ENCODE peak calls at places on chromosomes 11 and 22, in nine cellular contexts. R is hepatic stellate cell; P is T follicular helper cell; I is activated T-helper 1 cell treated with anti-CD3 and anti-CD28 coated beads, Interleukin-12 subunit alpha, Interleukin-12 subunit beta, Interleukin-2, Interleukin-4 antibody, amounts not matched to agents 30 ng/mL and 10 ng/mL and 1 ng/mL, durations not matched to agents 14 hours and 24 hours and 36 hours; B is neural crest cell; N is adipocyte; O is anterior cingulate cortex; J is H9; W is fibroblast of lung. V is an unnamed sample.
A peak's percentile ranks its signal among the peaks of the same experiment; 100 is the strongest.

GRCh38 chr11:44006882-44007495 is 40.8 kb upstream of the ACCSL start:
- DNase-seq in N (no peak), O (no peak), J (peak; percentile 15), I (no peak), R (no peak), P (no peak), W (no peak), B (no peak), V (peak; percentile 82)

GRCh38 chr22:46450931-46451660 is 86.3 kb downstream of the CELSR1 start:
- DNase-seq in B (no peak), R (no peak), P (no peak), J (no peak), N (no peak), I (no peak), W (no peak), O (no peak), V (no peak)

GRCh38 chr22:41695211-41695610 is 4.1 kb upstream of the MEI1 start:
- DNase-seq in I (no peak), R (no peak), N (no peak), O (no peak), B (no peak), P (no peak), J (no peak), W (no peak), V (no peak)

GRCh38 chr11:110580571-110580970 is 131.7 kb downstream of the ARHGAP20 start:
- DNase-seq in P (no peak), I (no peak), J (no peak), R (no peak), N (no peak), W (no peak), B (no peak), O (no peak), V (no peak)

GRCh38 chr11:15941206-15941770 is 415.1 kb downstream of the SOX6 start:
- DNase-seq in I (peak; percentile 4), W (no peak), P (no peak), N (peak; percentile 64), J (peak; percentile 87), O (no peak), R (no peak), B (peak; percentile 39), V (no peak)

GRCh38 chr11:36088234-36088975 is 144.5 kb downstream of the LDLRAD3 start:
- DNase-seq in R (peak; percentile 52), P (no peak), N (peak; percentile 45), O (no peak), B (no peak), I (no peak), W (peak; percentile 61), J (no peak), V (no peak)

GRCh38 chr11:82826526-82826925 is 73.7 kb downstream of the PRCP start:
- DNase-seq in B (no peak), J (no peak), I (no peak), O (no peak), R (peak; percentile 2), P (no peak), W (no peak), N (no peak), V (no peak)

GRCh38 chr11:110763249-110764011 is 51.2 kb upstream of the ARHGAP20 start:
- DNase-seq in P (no peak), W (peak; percentile 86), J (no peak), R (peak; percentile 26), O (no peak), B (no peak), I (no peak), N (peak; percentile 75), V (no peak)

GRCh38 chr11:30876656-30877371 is 290.7 kb upstream of the MPPED2 start:
- DNase-seq in I (no peak), R (no peak), W (peak; percentile 54), N (no peak), B (no peak), P (no peak), J (no peak), O (no peak), V (no peak)

GRCh38 chr11:8068605-8069221 is 12.3 kb upstream of the TUB start:
- DNase-seq in O (no peak), R (peak; percentile 87), B (no peak), W (peak; percentile 92), P (no peak), J (peak; percentile 23), N (peak; percentile 75), I (no peak), V (no peak)

GRCh38 chr22:26534874-26535470 is 22.7 kb upstream of the TFIP11 start:
- DNase-seq in R (no peak), P (no peak), W (no peak), O (no peak), I (no peak), J (no peak), B (no peak), N (no peak), V (no peak)

GRCh38 chr11:70055444-70055843 is 22.7 kb upstream of the ANO1 start:
- DNase-seq in J (no peak), B (no peak), N (no peak), R (no peak), P (no peak), W (no peak), O (no peak), I (no peak), V (no peak)

GRCh38 chr22:21009638-21010425 is 5.1 kb upstream of the P2RX6 start:
- DNase-seq in J (peak; percentile 72), I (no peak), W (peak; percentile 51), O (no peak), N (peak; percentile 66), P (no peak), B (peak; percentile 28), R (peak; percentile 35), V (no peak)

GRCh38 chr11:116172156-116172555 is 600.6 kb downstream of the BUD13 start:
- DNase-seq in P (no peak), I (no peak), J (no peak), O (no peak), R (no peak), B (no peak), N (no peak), W (no peak), V (no peak)

V was measured in posterior vena cava.